ENCODE peak calls at places on chromosome 20, in nine cellular contexts. T is HEK293T, Q is C1 segment of cervical spinal cord, I is cardiac fibroblast, X is ureter, U is GM23248, V is GDM1, D is frontal cortex, K is SHP77. L is an unnamed sample.

GRCh38 chr20:35981969-35982368 is 13.6 kb downstream of the CNBD2 start:
- DNase-seq in D (no peak), K (no peak), I (no peak), X (no peak), Q (no peak), U (no peak), V (no peak), T (no peak), L (no peak)

GRCh38 chr20:12237772-12238171 is 320.1 kb downstream of the BTBD3 start:
- DNase-seq in K (no peak), Q (peak), T (no peak), V (no peak), D (peak), X (no peak), U (no peak), I (no peak), L (no peak)

GRCh38 chr20:409697-410559 is 1.8 kb downstream of the RBCK1 start:
- DNase-seq in U (no peak), D (no peak), I (no peak), V (no peak), Q (no peak), T (no peak), K (no peak), X (no peak), L (no peak)

GRCh38 chr20:4581838-4582237 is 139.9 kb upstream of the PRND start:
- DNase-seq in U (no peak), V (no peak), X (no peak), I (no peak), K (no peak), Q (no peak), T (no peak), D (no peak), L (no peak)

GRCh38 chr20:1375515-1375914 is 17.3 kb downstream of the FKBP1A start:
- DNase-seq in K (no peak), I (peak), D (no peak), Q (no peak), V (no peak), X (no peak), U (peak), T (no peak), L (no peak)

GRCh38 chr20:62603021-62603906 is 39.0 kb upstream of the SLCO4A1 start:
- DNase-seq in V (peak), U (peak), K (peak), Q (peak), D (peak), T (no peak), I (no peak), X (peak), L (peak)

GRCh38 chr20:22495172-22495571 is 89.2 kb downstream of the FOXA2 start:
- DNase-seq in D (no peak), Q (no peak), T (no peak), X (no peak), I (no peak), U (no peak), K (no peak), V (no peak), L (no peak)

GRCh38 chr20:1887321-1887720 is 7.9 kb upstream of the SIRPA start:
- DNase-seq in D (no peak), Q (no peak), X (no peak), K (no peak), V (no peak), I (no peak), T (no peak), U (no peak), L (no peak)

GRCh38 chr20:23926941-23927872 is 47.7 kb upstream of the CST5 start:
- DNase-seq in X (no peak), U (peak), K (no peak), I (peak), T (no peak), D (no peak), Q (no peak), V (no peak), L (peak)

GRCh38 chr20:22836877-22837276 is 198.2 kb upstream of the SSTR4 start:
- DNase-seq in V (peak), D (no peak), Q (no peak), U (peak), T (no peak), I (peak), X (no peak), K (no peak), L (no peak)

GRCh38 chr20:1467355-1468116 is 887 bp upstream of the NSFL1C start:
- DNase-seq in I (no peak), U (no peak), Q (peak), D (peak), X (no peak), V (peak), T (no peak), K (no peak), L (peak)

GRCh38 chr20:1302578-1303541 is 26.1 kb downstream of the SDCBP2 start:
- DNase-seq in Q (no peak), I (peak), X (no peak), V (no peak), T (no peak), D (no peak), U (no peak), K (peak), L (no peak)